ENCODE peak calls at places on chromosomes 7 and 10, in six cellular contexts. One of them, this sample, is unnamed.

GRCh38 chr7:45027774-45028114 is 27.7 kb downstream of the CCM2 start:
- DNase-seq in A549: no peak
- DNase-seq in GM12878: no peak
- DNase-seq in endothelial cell of umbilical vein: no peak
- DNase-seq in K562: no peak
- DNase-seq in HepG2: no peak
- DNase-seq in this sample: peak; percentile 77

GRCh38 chr10:47440207-47440606 is 43.7 kb downstream of the ANXA8 start:
- DNase-seq in A549: no peak
- DNase-seq in GM12878: no peak
- DNase-seq in endothelial cell of umbilical vein: no peak
- DNase-seq in K562: no peak
- DNase-seq in HepG2: no peak
- DNase-seq in this sample: peak; percentile 25

GRCh38 chr10:84267503-84268126 is 22.8 kb downstream of the RGR start:
- DNase-seq in A549: peak; percentile 26
- DNase-seq in GM12878: no peak
- DNase-seq in endothelial cell of umbilical vein: peak; percentile 67
- DNase-seq in K562: peak; percentile 75
- DNase-seq in HepG2: peak; percentile 13
- DNase-seq in this sample: peak; percentile 38

GRCh38 chr7:68994841-68995240 is 603.4 kb upstream of the AUTS2 start:
- DNase-seq in A549: no peak
- DNase-seq in GM12878: no peak
- DNase-seq in endothelial cell of umbilical vein: no peak
- DNase-seq in K562: no peak
- DNase-seq in HepG2: no peak
- DNase-seq in this sample: no peak

GRCh38 chr7:18855796-18856195 is 261.6 kb downstream of the TWIST1 start:
- DNase-seq in A549: no peak
- DNase-seq in GM12878: no peak
- DNase-seq in endothelial cell of umbilical vein: no peak
- DNase-seq in K562: no peak
- DNase-seq in HepG2: no peak
- DNase-seq in this sample: no peak

GRCh38 chr7:113945018-113945938 is 26.5 kb upstream of the PPP1R3A start:
- DNase-seq in A549: no peak
- DNase-seq in GM12878: no peak
- DNase-seq in endothelial cell of umbilical vein: no peak
- DNase-seq in K562: no peak
- DNase-seq in HepG2: no peak
- DNase-seq in this sample: no peak

GRCh38 chr10:69861251-69862240 is 59.8 kb downstream of the COL13A1 start:
- DNase-seq in A549: peak; percentile 40
- DNase-seq in GM12878: no peak
- DNase-seq in endothelial cell of umbilical vein: peak; percentile 95
- DNase-seq in K562: peak; percentile 30
- DNase-seq in HepG2: peak; percentile 34
- DNase-seq in this sample: peak; percentile 69

GRCh38 chr7:45698527-45699309 is 124.5 kb downstream of the ADCY1 start:
- DNase-seq in A549: no peak
- DNase-seq in GM12878: no peak
- DNase-seq in endothelial cell of umbilical vein: no peak
- DNase-seq in K562: no peak
- DNase-seq in HepG2: no peak
- DNase-seq in this sample: no peak

GRCh38 chr7:83547526-83547925 is 101.4 kb downstream of the SEMA3E start:
- DNase-seq in A549: peak; percentile 7
- DNase-seq in GM12878: peak; percentile 38
- DNase-seq in endothelial cell of umbilical vein: peak; percentile 28
- DNase-seq in K562: no peak
- DNase-seq in HepG2: no peak
- DNase-seq in this sample: no peak

GRCh38 chr10:86668297-86669165 is at the start of gene LDB3:
- DNase-seq in A549: no peak
- DNase-seq in GM12878: peak; percentile 25
- DNase-seq in endothelial cell of umbilical vein: no peak
- DNase-seq in K562: no peak
- DNase-seq in HepG2: no peak
- DNase-seq in this sample: peak; percentile 91

GRCh38 chr10:66982792-66983481 is 57.1 kb downstream of the LRRTM3 start:
- DNase-seq in A549: no peak
- DNase-seq in GM12878: no peak
- DNase-seq in endothelial cell of umbilical vein: no peak
- DNase-seq in K562: no peak
- DNase-seq in HepG2: no peak
- DNase-seq in this sample: no peak

GRCh38 chr10:102241037-102241443 is 272 bp downstream of the PITX3 start:
- DNase-seq in A549: no peak
- DNase-seq in GM12878: no peak
- DNase-seq in endothelial cell of umbilical vein: no peak
- DNase-seq in K562: no peak
- DNase-seq in HepG2: no peak
- DNase-seq in this sample: no peak

GRCh38 chr7:18541189-18541870 is 45.8 kb downstream of the HDAC9 start:
- DNase-seq in A549: no peak
- DNase-seq in GM12878: no peak
- DNase-seq in endothelial cell of umbilical vein: peak; percentile 88
- DNase-seq in K562: no peak
- DNase-seq in HepG2: no peak
- DNase-seq in this sample: no peak

GRCh38 chr7:144489504-144489903 is 86.0 kb upstream of the NOBOX start:
- DNase-seq in A549: no peak
- DNase-seq in GM12878: no peak
- DNase-seq in endothelial cell of umbilical vein: no peak
- DNase-seq in K562: no peak
- DNase-seq in HepG2: no peak
- DNase-seq in this sample: no peak

GRCh38 chr7:118855290-118855689 is 630.8 kb downstream of the ANKRD7 start:
- DNase-seq in A549: no peak
- DNase-seq in GM12878: no peak
- DNase-seq in endothelial cell of umbilical vein: no peak
- DNase-seq in K562: no peak
- DNase-seq in HepG2: no peak
- DNase-seq in this sample: no peak

GRCh38 chr10:79552143-79552542 is 8.1 kb downstream of the SFTPA2 start:
- DNase-seq in A549: no peak
- DNase-seq in GM12878: no peak
- DNase-seq in endothelial cell of umbilical vein: no peak
- DNase-seq in K562: no peak
- DNase-seq in HepG2: no peak
- DNase-seq in this sample: no peak

GRCh38 chr7:98993024-98993897 is 114.9 kb downstream of the TRRAP start:
- DNase-seq in A549: peak; percentile 27
- DNase-seq in GM12878: no peak
- DNase-seq in endothelial cell of umbilical vein: no peak
- DNase-seq in K562: peak; percentile 7
- DNase-seq in HepG2: no peak
- DNase-seq in this sample: no peak

GRCh38 chr10:110646417-110647135 is 2.4 kb downstream of the RBM20 start:
- DNase-seq in A549: no peak
- DNase-seq in GM12878: no peak
- DNase-seq in endothelial cell of umbilical vein: no peak
- DNase-seq in K562: peak; percentile 84
- DNase-seq in HepG2: no peak
- DNase-seq in this sample: no peak

GRCh38 chr10:111515264-111515663 is 438.4 kb downstream of the ADRA2A start:
- DNase-seq in A549: no peak
- DNase-seq in GM12878: no peak
- DNase-seq in endothelial cell of umbilical vein: no peak
- DNase-seq in K562: no peak
- DNase-seq in HepG2: no peak
- DNase-seq in this sample: no peak

GRCh38 chr7:4144801-4145470 is 537.2 kb upstream of the FOXK1 start:
- DNase-seq in A549: no peak
- DNase-seq in GM12878: no peak
- DNase-seq in endothelial cell of umbilical vein: peak; percentile 2
- DNase-seq in K562: no peak
- DNase-seq in HepG2: no peak
- DNase-seq in this sample: peak; percentile 49

GRCh38 chr7:117165656-117166055 is 157.2 kb downstream of the WNT2 start:
- DNase-seq in A549: no peak
- DNase-seq in GM12878: no peak
- DNase-seq in endothelial cell of umbilical vein: no peak
- DNase-seq in K562: no peak
- DNase-seq in HepG2: no peak
- DNase-seq in this sample: no peak

GRCh38 chr7:23530901-23531793 is 634 bp downstream of the TRA2A start:
- DNase-seq in A549: peak; percentile 62
- DNase-seq in GM12878: no peak
- DNase-seq in endothelial cell of umbilical vein: peak; percentile 54
- DNase-seq in K562: peak; percentile 81
- DNase-seq in HepG2: peak; percentile 35
- DNase-seq in this sample: peak; percentile 86

GRCh38 chr10:118332247-118332646 is 9.9 kb downstream of the FAM204A start:
- DNase-seq in A549: no peak
- DNase-seq in GM12878: no peak
- DNase-seq in endothelial cell of umbilical vein: no peak
- DNase-seq in K562: peak; percentile 40
- DNase-seq in HepG2: no peak
- DNase-seq in this sample: peak; percentile 15

GRCh38 chr10:31087855-31088254 is 56.2 kb upstream of the ZNF438 start:
- DNase-seq in A549: no peak
- DNase-seq in GM12878: no peak
- DNase-seq in endothelial cell of umbilical vein: no peak
- DNase-seq in K562: no peak
- DNase-seq in HepG2: no peak
- DNase-seq in this sample: no peak

GRCh38 chr7:114931656-114932011 is 9.7 kb downstream of the MDFIC start:
- DNase-seq in A549: no peak
- DNase-seq in GM12878: no peak
- DNase-seq in endothelial cell of umbilical vein: no peak
- DNase-seq in K562: no peak
- DNase-seq in HepG2: no peak
- DNase-seq in this sample: no peak

GRCh38 chr10:69374242-69374641 is 42.5 kb downstream of the TACR2 start:
- DNase-seq in A549: no peak
- DNase-seq in GM12878: no peak
- DNase-seq in endothelial cell of umbilical vein: no peak
- DNase-seq in K562: no peak
- DNase-seq in HepG2: no peak
- DNase-seq in this sample: no peak

GRCh38 chr10:131802156-131802915 is 98.5 kb upstream of the PPP2R2D start:
- DNase-seq in A549: no peak
- DNase-seq in GM12878: no peak
- DNase-seq in endothelial cell of umbilical vein: no peak
- DNase-seq in K562: no peak
- DNase-seq in HepG2: no peak
- DNase-seq in this sample: no peak

DNA sequence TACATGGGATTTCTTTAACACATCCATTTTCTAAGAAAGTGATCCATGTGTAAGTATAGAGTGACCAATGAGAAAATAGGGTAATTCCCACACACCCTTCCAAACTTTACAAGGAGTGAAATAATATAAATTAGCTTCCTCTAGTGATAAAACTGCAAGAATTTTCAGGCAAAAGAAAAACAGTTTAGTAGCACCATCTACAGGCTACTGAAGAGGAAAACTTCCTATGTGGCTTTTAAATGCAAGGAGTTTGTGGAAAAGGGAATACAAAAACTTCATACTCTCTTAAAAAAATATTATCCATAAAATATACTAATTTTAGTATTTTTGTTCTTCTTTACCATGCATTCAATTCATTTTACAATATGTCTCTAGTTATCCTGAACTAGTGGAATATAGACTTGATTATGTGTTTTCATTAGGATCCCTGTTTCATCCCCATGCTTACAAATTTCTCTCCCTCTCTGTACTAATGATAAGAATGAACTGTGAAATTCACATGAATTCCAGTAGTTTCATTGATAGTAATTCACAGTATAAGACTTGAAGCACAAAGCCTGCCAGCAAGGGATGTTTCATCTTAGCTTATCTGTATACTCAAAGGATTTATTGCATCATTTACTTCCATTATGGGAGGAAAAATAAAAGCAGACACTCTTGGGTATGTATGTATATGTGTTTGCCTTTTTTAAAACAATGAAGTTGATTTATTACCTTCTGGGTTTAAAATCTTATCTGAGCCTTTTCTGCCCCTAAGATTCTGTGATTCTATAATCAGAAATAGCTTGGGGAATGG is 442.9 kb downstream of the AUTS2 start:
- DNase-seq in A549: peak; percentile 5
- DNase-seq in GM12878: no peak
- DNase-seq in endothelial cell of umbilical vein: no peak
- DNase-seq in K562: peak; percentile 12
- DNase-seq in HepG2: no peak
- DNase-seq in this sample: peak; percentile 40
- TF ChIP-seq CTCF in A549: peak; percentile 53
- TF ChIP-seq CTCF in GM12878: peak; percentile 26
- TF ChIP-seq CTCF in endothelial cell of umbilical vein: no peak
- TF ChIP-seq CTCF in K562: peak; percentile 52
- TF ChIP-seq CTCF in HepG2: no peak
- TF ChIP-seq CTCF in this sample: peak; percentile 22

GRCh38 chr10:62708569-62708968 is 96.0 kb upstream of the ADO start:
- DNase-seq in A549: no peak
- DNase-seq in GM12878: peak; percentile 43
- DNase-seq in endothelial cell of umbilical vein: no peak
- DNase-seq in K562: no peak
- DNase-seq in HepG2: no peak
- DNase-seq in this sample: no peak
- TF ChIP-seq MYC in A549: no peak
- TF ChIP-seq MYC in GM12878: no peak
- TF ChIP-seq MYC in endothelial cell of umbilical vein: no peak
- TF ChIP-seq MYC in K562: no peak
- TF ChIP-seq MYC in HepG2: no peak
- TF ChIP-seq MYC in this sample: no peak

GRCh38 chr10:21496285-21497176 is 29.0 kb downstream of the SKIDA1 start:
- DNase-seq in A549: peak; percentile 58
- DNase-seq in GM12878: no peak
- DNase-seq in endothelial cell of umbilical vein: peak; percentile 63
- DNase-seq in K562: peak; percentile 72
- DNase-seq in HepG2: peak; percentile 54
- DNase-seq in this sample: peak; percentile 71
- TF ChIP-seq CTCF in A549: peak; percentile 51
- TF ChIP-seq CTCF in GM12878: peak; percentile 70
- TF ChIP-seq CTCF in endothelial cell of umbilical vein: peak; percentile 50
- TF ChIP-seq CTCF in K562: peak; percentile 53
- TF ChIP-seq CTCF in HepG2: peak; percentile 70
- TF ChIP-seq CTCF in this sample: peak; percentile 14

DNA sequence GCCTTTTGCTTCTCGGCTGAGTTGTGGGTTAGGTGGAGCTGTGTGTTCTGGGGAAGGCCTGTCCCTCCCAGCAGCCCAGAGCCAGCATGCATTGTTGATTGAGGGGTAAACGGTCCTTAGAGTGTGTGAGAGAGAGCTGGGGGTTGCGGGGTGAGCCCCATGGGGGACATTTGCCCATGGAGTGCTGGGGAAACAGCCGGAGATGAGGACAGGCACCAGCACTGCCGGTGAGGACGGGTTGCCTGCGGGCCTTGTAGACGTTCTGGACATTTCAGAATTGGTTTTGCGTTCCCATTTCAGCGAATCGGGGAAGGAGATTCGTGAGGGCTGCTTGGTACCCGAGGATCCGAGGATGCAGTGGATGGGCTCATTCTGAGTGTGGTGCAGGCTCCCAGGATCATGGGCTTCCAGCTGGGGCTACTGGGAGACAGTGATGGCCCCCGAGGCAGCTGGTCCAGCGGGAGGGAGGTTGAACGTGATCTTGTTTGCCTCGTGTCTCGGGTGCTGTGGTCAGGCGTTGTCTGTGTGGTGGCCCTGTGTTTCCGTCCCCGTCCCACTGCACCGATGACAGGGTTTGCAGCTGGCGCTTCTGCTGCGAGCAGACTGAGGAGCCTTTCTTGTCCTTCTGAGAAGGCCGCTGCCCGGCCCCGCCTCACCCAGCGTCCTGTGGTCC is 113.9 kb downstream of the CYTH3 start:
- DNase-seq in A549: no peak
- DNase-seq in GM12878: no peak
- DNase-seq in endothelial cell of umbilical vein: no peak
- DNase-seq in K562: no peak
- DNase-seq in HepG2: no peak
- DNase-seq in this sample: no peak
- TF ChIP-seq MYC in A549: no peak
- TF ChIP-seq MYC in GM12878: no peak
- TF ChIP-seq MYC in endothelial cell of umbilical vein: no peak
- TF ChIP-seq MYC in K562: no peak
- TF ChIP-seq MYC in HepG2: no peak
- TF ChIP-seq MYC in this sample: no peak